ENCODE peak calls at places on chromosomes 12 and 14, in five cellular contexts. V, F, K, B and H are unnamed samples.

GRCh38 chr12:95608252-95609033 is 57.2 kb upstream of the USP44 start:
- DNase-seq in B (no peak), V (no peak), F (no peak), K (peak; percentile 92), H (no peak)

GRCh38 chr14:95815226-95815690 is 61.4 kb upstream of the TUNAR start:
- DNase-seq in V (no peak), B (no peak), F (no peak), K (no peak), H (no peak)

GRCh38 chr14:56135001-56135400 is 16.8 kb downstream of the PELI2 start:
- DNase-seq in F (no peak), V (no peak), B (no peak), K (no peak), H (no peak)

GRCh38 chr14:104284636-104285482 is 146.5 kb downstream of the KIF26A start:
- DNase-seq in K (no peak), F (no peak), V (no peak), B (no peak), H (no peak)

GRCh38 chr14:86574778-86575129 is 1044.8 kb downstream of the FLRT2 start:
- DNase-seq in F (no peak), K (no peak), B (no peak), V (no peak), H (no peak)

GRCh38 chr14:69906201-69906600 is 27.0 kb downstream of the SMOC1 start:
- DNase-seq in F (no peak), K (no peak), B (no peak), V (no peak), H (no peak)

GRCh38 chr12:5914387-5915149 is 30.5 kb downstream of the ANO2 start:
- DNase-seq in K (no peak), B (no peak), V (no peak), F (no peak), H (no peak)

GRCh38 chr12:66819587-66819986 is 140.7 kb upstream of the GRIP1 start:
- DNase-seq in F (no peak), B (no peak), K (no peak), V (no peak), H (no peak)

GRCh38 chr12:1310684-1311083 is 283.7 kb downstream of the FBXL14 start:
- DNase-seq in V (no peak), F (no peak), K (no peak), B (no peak), H (no peak)

GRCh38 chr14:105193916-105194782 is 13.0 kb upstream of the NUDT14 start:
- DNase-seq in V (peak; percentile 33), F (no peak), K (no peak), B (no peak), H (no peak)

GRCh38 chr12:125330645-125331341 is 265.6 kb downstream of the AACS start:
- DNase-seq in K (peak; percentile 26), B (peak; percentile 29), V (peak; percentile 49), F (no peak), H (peak; percentile 10)

GRCh38 chr12:49346659-49347306 is at the start of gene DNAJC22:
- DNase-seq in B (no peak), V (peak; percentile 41), F (no peak), K (no peak), H (no peak)

GRCh38 chr12:27493260-27493935 is 30.6 kb upstream of the PPFIBP1 start:
- DNase-seq in V (no peak), K (no peak), B (no peak), F (no peak), H (no peak)

GRCh38 chr14:62885451-62885850 is 159.8 kb downstream of the KCNH5 start:
- DNase-seq in V (no peak), K (no peak), B (no peak), F (no peak), H (no peak)

GRCh38 chr12:120884644-120885043 is 19.5 kb downstream of the SPPL3 start:
- DNase-seq in V (no peak), F (no peak), B (no peak), K (no peak), H (no peak)

GRCh38 chr12:124286414-124286813 is 8.5 kb upstream of the RFLNA start:
- DNase-seq in F (no peak), K (no peak), B (no peak), V (no peak), H (no peak)

GRCh38 chr12:61654698-61655097 is 605.5 kb upstream of the USP15 start:
- DNase-seq in B (no peak), V (no peak), F (no peak), K (no peak), H (no peak)

GRCh38 chr12:22312336-22312735 is 22.2 kb downstream of the ST8SIA1 start:
- DNase-seq in K (peak; percentile 45), B (no peak), V (no peak), F (no peak), H (no peak)

GRCh38 chr12:50922820-50923219 is 29.5 kb upstream of the HIGD1C start:
- DNase-seq in V (no peak), F (no peak), K (peak; percentile 77), B (no peak), H (no peak)

GRCh38 chr12:12661086-12661485 is 34.9 kb downstream of the GPR19 start:
- DNase-seq in B (no peak), K (peak; percentile 94), V (no peak), F (peak; percentile 17), H (no peak)

GRCh38 chr14:33282811-33283210 is 344.1 kb downstream of the NPAS3 start:
- DNase-seq in K (no peak), B (no peak), V (no peak), F (no peak), H (no peak)

GRCh38 chr12:11746024-11746771 is 96.7 kb downstream of the ETV6 start:
- DNase-seq in F (no peak), B (no peak), V (no peak), K (no peak), H (no peak)